ENCODE peak calls at places on chromosomes 12 and 14, in five cellular contexts. T is Peyer's patch, P is endothelial cell of umbilical vein, X is stomach, Z is HepG2. M is an unnamed sample.
A peak's percentile ranks its signal among the peaks of the same experiment; 100 is the strongest.

GRCh38 chr12:109147954-109148353 is 31.6 kb downstream of the ACACB start:
- DNase-seq in T (no peak), P (no peak), X (no peak), Z (no peak), M (peak; percentile 89)

GRCh38 chr14:77265561-77266335 is 5.3 kb downstream of the NGB start:
- DNase-seq in T (no peak), P (no peak), X (no peak), Z (no peak), M (no peak)

GRCh38 chr12:71092290-71092689 is 65.5 kb downstream of the TSPAN8 start:
- DNase-seq in T (no peak), P (no peak), X (no peak), Z (no peak), M (no peak)

GRCh38 chr12:13443498-13443897 is 247.0 kb downstream of the EMP1 start:
- DNase-seq in T (no peak), P (no peak), X (no peak), Z (no peak), M (no peak)

GRCh38 chr14:21921453-21921852 is 247.8 kb upstream of the OR4E1 start:
- DNase-seq in T (no peak), P (no peak), X (no peak), Z (no peak), M (no peak)

GRCh38 chr12:10331642-10332239 is 24.1 kb downstream of the KLRD1 start:
- DNase-seq in T (no peak), P (peak; percentile 62), X (no peak), Z (peak; percentile 49), M (no peak)

GRCh38 chr12:54565658-54566552 is 16.5 kb downstream of the PDE1B start:
- DNase-seq in T (no peak), P (no peak), X (no peak), Z (no peak), M (no peak)

GRCh38 chr12:100593490-100593889 is 20.0 kb downstream of the GAS2L3 start:
- DNase-seq in T (no peak), P (peak; percentile 46), X (no peak), Z (peak; percentile 65), M (no peak)

GRCh38 chr12:3538691-3539030 is 47.7 kb downstream of the PRMT8 start:
- DNase-seq in T (no peak), P (no peak), X (no peak), Z (no peak), M (no peak)

GRCh38 chr14:75927564-75928087 is 54.2 kb downstream of the TGFB3 start:
- DNase-seq in T (no peak), P (no peak), X (no peak), Z (no peak), M (no peak)

GRCh38 chr14:94394594-94395305 is 6.3 kb upstream of the SERPINA1 start:
- DNase-seq in T (no peak), P (no peak), X (no peak), Z (peak; percentile 74), M (peak; percentile 74)

GRCh38 chr12:4434299-4434698 is 11.3 kb downstream of the FGF6 start:
- DNase-seq in T (no peak), P (no peak), X (no peak), Z (no peak), M (no peak)

GRCh38 chr12:112852127-112852526 is 54.6 kb upstream of the OAS1 start:
- DNase-seq in T (no peak), P (no peak), X (no peak), Z (no peak), M (no peak)

GRCh38 chr14:65263161-65263788 is 149.3 kb upstream of the FUT8 start:
- DNase-seq in T (no peak), P (peak; percentile 40), X (no peak), Z (no peak), M (no peak)

GRCh38 chr12:31386364-31386777 is 60.4 kb upstream of the SINHCAF start:
- DNase-seq in T (no peak), P (no peak), X (no peak), Z (no peak), M (no peak)

GRCh38 chr12:87728936-87729593 is 300.1 kb downstream of the C12orf50 start:
- DNase-seq in T (no peak), P (no peak), X (no peak), Z (no peak), M (no peak)

GRCh38 chr12:21650997-21651396 is 6.6 kb downstream of the LDHB start:
- DNase-seq in T (no peak), P (no peak), X (no peak), Z (no peak), M (no peak)

GRCh38 chr12:113057565-113058485 is 1.3 kb downstream of the DTX1 start:
- DNase-seq in T (no peak), P (no peak), X (no peak), Z (no peak), M (no peak)

GRCh38 chr12:6724409-6724797 is 557 bp downstream of the COPS7A start:
- DNase-seq in T (peak; percentile 55), P (no peak), X (peak; percentile 27), Z (peak; percentile 20), M (peak; percentile 72)

GRCh38 chr14:65704850-65705249 is 292.3 kb downstream of the FUT8 start:
- DNase-seq in T (no peak), P (no peak), X (no peak), Z (no peak), M (no peak)

GRCh38 chr12:48969847-48970701 is 1.5 kb downstream of the WNT10B start:
- DNase-seq in T (no peak), P (no peak), X (no peak), Z (no peak), M (no peak)

GRCh38 chr14:103488960-103489359 is 33.7 kb downstream of the CKB start:
- DNase-seq in T (no peak), P (no peak), X (no peak), Z (no peak), M (no peak)

GRCh38 chr14:39432179-39432618 is at the start of gene FBXO33:
- DNase-seq in T (peak; percentile 94), P (peak; percentile 96), X (peak; percentile 97), Z (peak; percentile 98), M (peak; percentile 99)
- TF ChIP-seq POLR2A in T (no peak), P (no peak), X (no peak), Z (no peak), M (peak; percentile 27)

GRCh38 chr12:132317233-132317938 is 12.0 kb downstream of the GALNT9 start:
- DNase-seq in T (no peak), P (no peak), X (no peak), Z (no peak), M (no peak)
- H3K27me3 ChIP-seq in T (no peaks in the 10 kb centered on the region), P (no peaks in the 10 kb centered on the region), X (peaks cover 2% of the 10 kb centered on the region), Z (peaks cover 26% of the 10 kb centered on the region), M (no peaks in the 10 kb centered on the region)

DNA sequence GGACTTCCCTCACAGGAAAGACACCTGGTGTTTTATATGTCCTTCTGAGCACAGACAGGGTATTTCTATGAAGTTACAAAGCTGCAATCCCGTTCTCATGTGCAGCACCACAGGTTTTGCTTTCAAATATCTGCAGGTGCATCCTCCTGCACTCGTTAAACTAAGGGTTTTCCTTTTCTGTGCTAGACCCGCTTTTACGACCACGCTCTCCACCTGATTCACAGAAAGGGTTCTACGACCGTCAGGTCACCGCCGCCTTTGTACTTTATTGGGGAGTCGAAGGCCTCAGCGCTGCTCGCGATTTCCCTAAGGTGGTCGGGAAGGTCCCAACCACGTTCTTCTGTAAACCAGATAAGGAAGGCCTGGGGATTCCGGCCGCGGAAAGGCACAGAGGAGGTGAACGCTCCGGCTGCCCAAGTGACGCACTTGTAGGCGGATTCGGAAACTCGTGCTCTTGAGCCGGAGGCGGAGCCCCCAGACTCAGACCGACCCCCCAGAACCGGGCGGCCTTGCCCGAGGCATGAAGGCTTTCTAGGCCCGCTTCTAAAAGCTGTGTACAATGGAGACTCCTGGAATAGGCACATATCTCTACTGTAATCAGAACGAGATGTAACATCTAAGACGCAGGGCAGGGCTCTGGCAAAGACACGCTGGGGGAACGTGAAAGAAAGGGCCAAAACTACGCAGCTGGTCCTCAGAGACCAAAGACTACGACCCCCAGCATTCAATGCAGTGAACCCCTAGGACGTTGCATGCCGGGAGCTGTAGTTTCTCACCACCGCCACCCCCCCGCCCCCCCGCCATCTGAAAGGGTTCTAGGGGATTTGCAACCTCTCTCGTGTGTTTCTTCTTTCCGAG is 930 bp upstream of the HSP90B1 start:
- DNase-seq in T (peak; percentile 86), P (peak; percentile 92), X (peak; percentile 82), Z (peak; percentile 87), M (peak; percentile 95)
- TF ChIP-seq POLR2A in T (peak; percentile 51), P (peak; percentile 69), X (no peak), Z (peak; percentile 82), M (peak; percentile 64)

DNA sequence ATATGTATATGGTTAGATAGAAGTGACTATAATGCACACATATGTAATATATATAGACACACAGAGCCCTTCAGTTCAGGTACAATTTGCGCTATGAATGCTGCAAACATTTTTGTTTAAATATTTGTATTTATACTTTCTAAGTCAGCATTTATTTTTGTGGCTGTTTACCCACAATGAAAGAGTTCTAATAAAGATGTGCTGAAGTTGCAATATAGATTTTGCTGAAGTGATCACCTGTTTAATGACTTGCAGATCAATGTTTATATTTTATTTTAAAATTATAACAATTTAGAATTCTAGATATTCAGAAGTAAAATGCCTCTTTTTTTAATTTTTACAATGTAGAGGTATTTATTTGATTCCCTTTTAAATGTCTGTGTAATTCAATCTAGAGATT is 3.5 kb downstream of the FOXG1 start:
- DNase-seq in T (no peak), P (no peak), X (no peak), Z (no peak), M (no peak)
- H3K27me3 ChIP-seq in T (no peaks in the 10 kb centered on the region), P (peaks cover 55% of the 10 kb centered on the region), X (peaks cover 70% of the 10 kb centered on the region), Z (no peaks in the 10 kb centered on the region), M (peaks cover 53% of the 10 kb centered on the region)

GRCh38 chr12:18306311-18306710 is 45.0 kb downstream of the PIK3C2G start:
- DNase-seq in T (no peak), P (no peak), X (no peak), Z (no peak), M (no peak)
- TF ChIP-seq POLR2A in T (no peak), P (no peak), X (no peak), Z (no peak), M (no peak)

M was measured in sigmoid colon.